ENCODE peak calls at places on chromosomes 13 and 19, in five cellular contexts. One of them, this sample, is unnamed.

GRCh38 chr13:33721719-33722118 is 96.2 kb upstream of the RFC3 start:
- DNase-seq in cardiac muscle cell: peak
- DNase-seq in GM12864: no peak
- DNase-seq in fibroblast of mammary gland: peak
- DNase-seq in IMR-90: peak
- DNase-seq in this sample: no peak

GRCh38 chr13:33838567-33839131 is 20.7 kb downstream of the RFC3 start:
- DNase-seq in cardiac muscle cell: no peak
- DNase-seq in GM12864: no peak
- DNase-seq in fibroblast of mammary gland: peak
- DNase-seq in IMR-90: peak
- DNase-seq in this sample: no peak

GRCh38 chr19:28485300-28485699 is 727.7 kb downstream of the UQCRFS1 start:
- DNase-seq in cardiac muscle cell: peak
- DNase-seq in GM12864: no peak
- DNase-seq in IMR-90: no peak
- DNase-seq in fibroblast of mammary gland: no peak
- DNase-seq in this sample: no peak

GRCh38 chr13:111074826-111075225 is 40.3 kb upstream of the ARHGEF7 start:
- DNase-seq in IMR-90: no peak
- DNase-seq in GM12864: no peak
- DNase-seq in cardiac muscle cell: no peak
- DNase-seq in fibroblast of mammary gland: peak
- DNase-seq in this sample: no peak

GRCh38 chr19:3073159-3073563 is 10.9 kb upstream of the TLE5 start:
- DNase-seq in GM12864: no peak
- DNase-seq in IMR-90: peak
- DNase-seq in cardiac muscle cell: no peak
- DNase-seq in fibroblast of mammary gland: peak
- DNase-seq in this sample: peak

GRCh38 chr19:18284710-18285430 is 3.4 kb upstream of the JUND start:
- DNase-seq in GM12864: no peak
- DNase-seq in fibroblast of mammary gland: no peak
- DNase-seq in IMR-90: no peak
- DNase-seq in cardiac muscle cell: no peak
- DNase-seq in this sample: no peak

GRCh38 chr13:75870397-75870801 is 234.3 kb downstream of the LMO7 start:
- DNase-seq in fibroblast of mammary gland: peak
- DNase-seq in IMR-90: peak
- DNase-seq in GM12864: no peak
- DNase-seq in cardiac muscle cell: peak
- DNase-seq in this sample: no peak

GRCh38 chr13:73598021-73598712 is 536.0 kb downstream of the KLF12 start:
- DNase-seq in fibroblast of mammary gland: peak
- DNase-seq in cardiac muscle cell: no peak
- DNase-seq in GM12864: no peak
- DNase-seq in IMR-90: peak
- DNase-seq in this sample: no peak

GRCh38 chr13:110317093-110317492 is 10.0 kb downstream of the COL4A2 start:
- DNase-seq in cardiac muscle cell: no peak
- DNase-seq in GM12864: no peak
- DNase-seq in IMR-90: no peak
- DNase-seq in fibroblast of mammary gland: no peak
- DNase-seq in this sample: no peak

GRCh38 chr19:21569497-21569870 is 64.1 kb downstream of the ZNF429 start:
- DNase-seq in cardiac muscle cell: no peak
- DNase-seq in fibroblast of mammary gland: peak
- DNase-seq in GM12864: no peak
- DNase-seq in IMR-90: no peak
- DNase-seq in this sample: no peak

GRCh38 chr19:31350693-31351211 is 1.5 kb upstream of the TSHZ3 start:
- DNase-seq in IMR-90: peak
- DNase-seq in cardiac muscle cell: peak
- DNase-seq in GM12864: no peak
- DNase-seq in fibroblast of mammary gland: peak
- DNase-seq in this sample: no peak

GRCh38 chr19:43784251-43784980 is 3.6 kb upstream of the KCNN4 start:
- DNase-seq in IMR-90: peak
- DNase-seq in cardiac muscle cell: no peak
- DNase-seq in GM12864: peak
- DNase-seq in fibroblast of mammary gland: peak
- DNase-seq in this sample: peak

GRCh38 chr19:12112701-12113100 is 27.4 kb downstream of the ZNF20 start:
- DNase-seq in GM12864: no peak
- DNase-seq in cardiac muscle cell: no peak
- DNase-seq in fibroblast of mammary gland: no peak
- DNase-seq in IMR-90: no peak
- DNase-seq in this sample: no peak

GRCh38 chr19:12113121-12113520 is 27.0 kb downstream of the ZNF20 start:
- DNase-seq in cardiac muscle cell: no peak
- DNase-seq in GM12864: no peak
- DNase-seq in IMR-90: no peak
- DNase-seq in fibroblast of mammary gland: no peak
- DNase-seq in this sample: no peak

GRCh38 chr19:12112238-12112637 is 27.9 kb downstream of the ZNF20 start:
- DNase-seq in fibroblast of mammary gland: no peak
- DNase-seq in cardiac muscle cell: no peak
- DNase-seq in IMR-90: no peak
- DNase-seq in GM12864: no peak
- DNase-seq in this sample: no peak

DNA sequence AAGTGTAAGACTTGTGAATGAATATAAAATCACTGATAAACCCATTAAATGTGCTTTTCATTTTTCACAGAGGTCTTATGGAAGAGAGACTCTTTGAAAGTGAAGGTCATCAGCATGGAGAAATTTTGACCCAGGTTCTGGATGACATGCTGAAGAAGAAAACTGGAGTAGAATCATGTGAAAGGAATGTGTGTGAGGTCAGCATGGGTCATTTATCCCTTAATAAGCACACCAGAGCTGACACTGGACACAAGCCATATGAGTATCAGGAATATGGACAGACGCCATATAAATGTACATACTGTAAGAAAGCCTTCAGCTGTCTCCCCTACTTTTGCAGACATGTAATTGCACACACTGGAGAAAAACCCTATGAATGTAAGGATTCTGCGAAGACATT is 29.0 kb downstream of the ZNF20 start:
- DNase-seq in fibroblast of mammary gland: no peak
- DNase-seq in GM12864: no peak
- DNase-seq in IMR-90: no peak
- DNase-seq in cardiac muscle cell: no peak
- DNase-seq in this sample: no peak
- H3K4me3 ChIP-seq in fibroblast of mammary gland: no peak
- H3K4me3 ChIP-seq in GM12864: no peak
- H3K4me3 ChIP-seq in IMR-90: no peak
- H3K4me3 ChIP-seq in cardiac muscle cell: no peak
- H3K4me3 ChIP-seq in this sample: no peak

DNA sequence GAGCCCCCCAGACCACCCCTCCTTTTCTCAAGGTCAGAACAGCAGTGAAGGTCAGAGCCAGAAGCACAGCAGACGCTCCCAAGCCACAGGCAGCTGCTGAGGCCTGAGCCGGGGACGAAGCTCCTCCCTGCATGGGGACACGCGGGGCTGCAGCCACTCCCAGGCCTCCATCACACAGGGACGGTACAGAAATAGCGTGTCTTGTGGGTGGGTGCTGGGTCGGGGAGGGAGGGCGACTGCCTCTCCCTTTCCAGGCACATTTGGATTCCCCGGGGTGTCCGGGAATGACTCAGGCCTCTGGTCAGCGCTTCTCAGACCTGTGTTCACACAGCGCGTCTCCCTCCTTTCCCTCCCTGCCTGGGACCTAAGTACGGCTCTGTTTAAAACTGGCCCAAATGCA is 33.2 kb downstream of the RASA3 start:
- DNase-seq in GM12864: no peak
- DNase-seq in IMR-90: peak
- DNase-seq in fibroblast of mammary gland: peak
- DNase-seq in cardiac muscle cell: peak
- DNase-seq in this sample: no peak
- H3K4me3 ChIP-seq in GM12864: no peak
- H3K4me3 ChIP-seq in IMR-90: no peak
- H3K4me3 ChIP-seq in fibroblast of mammary gland: no peak
- H3K4me3 ChIP-seq in cardiac muscle cell: no peak
- H3K4me3 ChIP-seq in this sample: no peak

DNA sequence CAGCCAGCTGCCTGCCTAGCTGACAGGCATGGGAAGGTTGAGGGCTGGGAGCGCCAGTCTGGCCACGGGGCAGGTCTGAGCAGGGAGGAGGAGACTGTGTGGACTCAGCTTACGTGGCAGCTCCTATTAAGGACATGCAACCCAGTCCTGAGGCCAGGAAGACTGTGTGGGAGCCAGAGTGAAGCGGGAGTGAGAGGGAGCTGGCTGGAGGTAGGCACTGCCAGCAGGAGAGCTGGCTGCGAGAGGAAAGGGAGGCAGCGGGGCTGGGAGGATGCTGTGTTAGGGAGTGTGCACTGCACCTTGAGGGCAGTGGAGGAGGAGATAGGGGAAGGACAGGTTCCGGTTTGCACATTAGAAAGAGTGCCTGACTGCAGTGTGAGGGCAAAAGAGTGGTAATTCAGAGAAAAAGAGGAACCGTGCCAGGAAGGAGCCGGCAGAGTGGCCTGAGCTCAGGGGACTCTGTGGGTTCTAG is 99.2 kb downstream of the SLC7A1 start:
- DNase-seq in GM12864: peak
- DNase-seq in fibroblast of mammary gland: no peak
- DNase-seq in cardiac muscle cell: no peak
- DNase-seq in IMR-90: no peak
- DNase-seq in this sample: no peak
- H3K4me3 ChIP-seq in GM12864: no peak
- H3K4me3 ChIP-seq in fibroblast of mammary gland: no peak
- H3K4me3 ChIP-seq in cardiac muscle cell: no peak
- H3K4me3 ChIP-seq in IMR-90: no peak
- H3K4me3 ChIP-seq in this sample: no peak

GRCh38 chr13:52739468-52740071 is at the start of gene CNMD:
- DNase-seq in fibroblast of mammary gland: no peak
- DNase-seq in IMR-90: no peak
- DNase-seq in cardiac muscle cell: peak
- DNase-seq in GM12864: no peak
- DNase-seq in this sample: no peak

GRCh38 chr13:52738719-52739467 is 727 bp downstream of the CNMD start:
- DNase-seq in GM12864: no peak
- DNase-seq in IMR-90: no peak
- DNase-seq in fibroblast of mammary gland: no peak
- DNase-seq in cardiac muscle cell: peak
- DNase-seq in this sample: no peak

GRCh38 chr13:52737900-52738299 is 1.7 kb downstream of the CNMD start:
- DNase-seq in fibroblast of mammary gland: no peak
- DNase-seq in IMR-90: no peak
- DNase-seq in GM12864: no peak
- DNase-seq in cardiac muscle cell: no peak
- DNase-seq in this sample: no peak

GRCh38 chr13:52737451-52737850 is 2.2 kb downstream of the CNMD start:
- DNase-seq in IMR-90: no peak
- DNase-seq in cardiac muscle cell: no peak
- DNase-seq in fibroblast of mammary gland: no peak
- DNase-seq in GM12864: no peak
- DNase-seq in this sample: no peak

DNA sequence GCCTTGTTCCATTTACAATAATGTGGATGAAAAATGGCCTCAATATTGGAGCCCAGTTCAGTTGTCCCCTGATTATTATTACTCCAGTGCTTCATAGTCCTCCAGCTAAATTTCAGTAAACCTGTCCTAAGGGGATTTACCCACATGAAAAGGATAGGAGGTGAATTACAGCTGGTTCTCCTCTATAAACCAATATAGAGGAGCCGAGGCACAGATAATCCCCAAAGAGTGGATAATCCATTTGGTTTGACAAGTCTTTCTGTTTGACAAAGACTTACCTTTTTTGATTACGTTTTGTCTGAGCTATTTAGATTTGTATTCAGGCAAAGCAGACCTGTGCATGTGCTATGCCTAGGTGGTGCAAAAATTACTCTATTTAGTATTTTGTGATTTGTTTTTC is 2.7 kb downstream of the CNMD start:
- DNase-seq in cardiac muscle cell: no peak
- DNase-seq in GM12864: no peak
- DNase-seq in IMR-90: no peak
- DNase-seq in fibroblast of mammary gland: no peak
- DNase-seq in this sample: no peak
- H3K4me3 ChIP-seq in cardiac muscle cell: no peak
- H3K4me3 ChIP-seq in GM12864: no peak
- H3K4me3 ChIP-seq in IMR-90: no peak
- H3K4me3 ChIP-seq in fibroblast of mammary gland: no peak
- H3K4me3 ChIP-seq in this sample: no peak

GRCh38 chr13:29716493-29716892 is 121.0 kb upstream of the SLC7A1 start:
- DNase-seq in IMR-90: no peak
- DNase-seq in GM12864: no peak
- DNase-seq in fibroblast of mammary gland: no peak
- DNase-seq in cardiac muscle cell: no peak
- DNase-seq in this sample: no peak
- H3K4me3 ChIP-seq in IMR-90: no peak
- H3K4me3 ChIP-seq in GM12864: no peak
- H3K4me3 ChIP-seq in fibroblast of mammary gland: no peak
- H3K4me3 ChIP-seq in cardiac muscle cell: no peak
- H3K4me3 ChIP-seq in this sample: no peak

GRCh38 chr13:64938660-64939059 is 2291.5 kb downstream of the PCDH9 start:
- DNase-seq in cardiac muscle cell: no peak
- DNase-seq in GM12864: no peak
- DNase-seq in fibroblast of mammary gland: no peak
- DNase-seq in IMR-90: no peak
- DNase-seq in this sample: no peak

GRCh38 chr13:64934569-64935362 is 2295.4 kb downstream of the PCDH9 start:
- DNase-seq in GM12864: no peak
- DNase-seq in IMR-90: no peak
- DNase-seq in fibroblast of mammary gland: no peak
- DNase-seq in cardiac muscle cell: no peak
- DNase-seq in this sample: no peak

GRCh38 chr13:64937302-64937701 is 2292.8 kb downstream of the PCDH9 start:
- DNase-seq in fibroblast of mammary gland: no peak
- DNase-seq in cardiac muscle cell: no peak
- DNase-seq in GM12864: no peak
- DNase-seq in IMR-90: no peak
- DNase-seq in this sample: no peak

GRCh38 chr13:64935441-64935840 is 2294.7 kb downstream of the PCDH9 start:
- DNase-seq in IMR-90: no peak
- DNase-seq in GM12864: no peak
- DNase-seq in cardiac muscle cell: no peak
- DNase-seq in fibroblast of mammary gland: no peak
- DNase-seq in this sample: no peak

GRCh38 chr13:64936879-64937278 is 2293.3 kb downstream of the PCDH9 start:
- DNase-seq in cardiac muscle cell: no peak
- DNase-seq in fibroblast of mammary gland: no peak
- DNase-seq in GM12864: no peak
- DNase-seq in IMR-90: no peak
- DNase-seq in this sample: no peak
- H3K4me3 ChIP-seq in cardiac muscle cell: no peak
- H3K4me3 ChIP-seq in fibroblast of mammary gland: no peak
- H3K4me3 ChIP-seq in GM12864: no peak
- H3K4me3 ChIP-seq in IMR-90: no peak
- H3K4me3 ChIP-seq in this sample: no peak

This sample was measured in Jurkat, Clone E6-1.